ENCODE peak calls at places on chromosomes 1 and 21, in eight cellular contexts. W is astrocyte of the cerebellum, Y is pancreas, K is RWPE1, C is mesothelial cell of epicardium, T is body of pancreas, F is neural crest cell, G is foreskin fibroblast. O is an unnamed sample.

GRCh38 chr1:7845761-7846160 is 7.1 kb downstream of the UTS2 start:
- DNase-seq in T (no peak), K (no peak), C (no peak), W (no peak), G (no peak), F (no peak), Y (no peak), O (no peak)

GRCh38 chr21:37324558-37324957 is 42.0 kb upstream of the DYRK1A start:
- DNase-seq in Y (no peak), K (no peak), F (no peak), T (no peak), G (no peak), W (no peak), C (no peak), O (no peak)

GRCh38 chr1:161089938-161090337 is 580 bp upstream of the NECTIN4 start:
- DNase-seq in K (no peak), Y (no peak), C (no peak), G (no peak), W (no peak), F (no peak), T (no peak), O (no peak)

GRCh38 chr1:81604982-81605381 is 195.8 kb upstream of the ADGRL2 start:
- DNase-seq in G (no peak), Y (no peak), T (no peak), K (no peak), C (no peak), W (no peak), F (no peak), O (no peak)

GRCh38 chr1:211703812-211704566 is 28.6 kb upstream of the NEK2 start:
- DNase-seq in C (no peak), Y (no peak), W (no peak), G (no peak), T (peak), K (no peak), F (no peak), O (no peak)

GRCh38 chr1:226128487-226129075 is 58.0 kb downstream of the ACBD3 start:
- DNase-seq in W (no peak), K (peak), Y (peak), F (no peak), T (peak), C (no peak), G (peak), O (no peak)

GRCh38 chr1:203645996-203646395 is 19.4 kb downstream of the ATP2B4 start:
- DNase-seq in C (no peak), W (no peak), F (no peak), T (no peak), Y (no peak), G (peak), K (no peak), O (no peak)

GRCh38 chr1:36067871-36068270 is 16.0 kb upstream of the TEKT2 start:
- DNase-seq in T (no peak), G (no peak), C (no peak), Y (no peak), F (no peak), W (no peak), K (no peak), O (no peak)

GRCh38 chr21:38561613-38562012 is 63.3 kb upstream of the ERG start:
- DNase-seq in G (no peak), T (no peak), F (no peak), Y (no peak), K (no peak), C (no peak), W (no peak), O (no peak)

GRCh38 chr1:208559597-208559996 is 315.4 kb upstream of the PLXNA2 start:
- DNase-seq in K (no peak), G (no peak), C (no peak), Y (no peak), F (no peak), W (no peak), T (no peak), O (no peak)

GRCh38 chr1:244137725-244138124 is 86.6 kb downstream of the ZBTB18 start:
- DNase-seq in G (no peak), T (no peak), C (no peak), W (peak), K (no peak), F (no peak), Y (no peak), O (no peak)

GRCh38 chr1:168430348-168430747 is 113.4 kb downstream of the XCL2 start:
- DNase-seq in Y (no peak), C (no peak), W (no peak), G (no peak), F (no peak), K (no peak), T (no peak), O (no peak)

GRCh38 chr21:25385912-25386474 is 221.3 kb downstream of the MRPL39 start:
- DNase-seq in C (no peak), Y (peak), G (peak), K (peak), T (peak), W (peak), F (no peak), O (peak)

GRCh38 chr1:65310078-65310587 is 790 bp downstream of the DNAJC6 start:
- DNase-seq in K (no peak), F (no peak), W (no peak), Y (peak), T (no peak), G (no peak), C (no peak), O (no peak)

GRCh38 chr1:39195166-39196111 is 9.1 kb upstream of the MACF1 start:
- DNase-seq in Y (no peak), C (no peak), W (no peak), G (peak), T (no peak), F (no peak), K (peak), O (no peak)

GRCh38 chr1:150404465-150404864 is 40.5 kb downstream of the RPRD2 start:
- DNase-seq in G (no peak), Y (no peak), W (no peak), T (no peak), K (no peak), C (no peak), F (no peak), O (no peak)

GRCh38 chr21:25934771-25935224 is 200.0 kb downstream of the GABPA start:
- DNase-seq in T (peak), K (peak), W (peak), Y (peak), G (peak), C (no peak), F (no peak), O (peak)

GRCh38 chr1:8343464-8344001 is 25.6 kb downstream of the SLC45A1 start:
- DNase-seq in W (peak), T (peak), K (peak), Y (no peak), F (no peak), C (no peak), G (peak), O (peak)

GRCh38 chr1:94737124-94737998 is 82.8 kb upstream of the SLC44A3 start:
- DNase-seq in C (no peak), Y (no peak), F (no peak), K (no peak), W (no peak), T (no peak), G (peak), O (no peak)

GRCh38 chr1:230301820-230302219 is 124.3 kb downstream of the PGBD5 start:
- DNase-seq in T (no peak), Y (no peak), K (no peak), W (no peak), G (no peak), C (no peak), F (no peak), O (no peak)

GRCh38 chr1:110163591-110163990 is 13.3 kb downstream of the SLC6A17 start:
- DNase-seq in C (no peak), K (no peak), T (no peak), W (no peak), Y (no peak), G (no peak), F (no peak), O (no peak)

GRCh38 chr1:32204943-32205361 is 519 bp upstream of the IQCC start:
- DNase-seq in Y (peak), W (no peak), C (no peak), K (no peak), T (no peak), G (peak), F (no peak), O (no peak)

DNA sequence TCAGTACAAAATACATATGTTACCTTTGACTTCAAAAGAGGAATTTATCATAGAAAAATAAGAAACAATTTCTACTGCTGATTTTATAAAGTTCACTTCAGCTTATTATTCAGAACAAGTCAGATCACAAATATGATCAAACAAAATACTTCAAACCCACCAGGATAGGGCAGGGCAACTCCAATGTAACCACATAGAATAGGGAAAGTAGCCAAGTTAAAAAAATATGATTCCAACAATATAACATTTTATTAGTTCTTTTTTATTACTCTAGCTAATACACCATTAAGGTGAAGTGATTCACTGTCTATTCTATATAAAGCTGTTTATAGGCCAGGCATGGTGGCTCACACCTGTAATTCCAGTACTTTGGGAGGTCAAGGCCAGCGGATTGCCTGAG is 54.6 kb upstream of the ZNHIT6 start:
- DNase-seq in C (no peak), W (no peak), G (no peak), K (no peak), Y (no peak), T (no peak), F (no peak), O (no peak)
- TF ChIP-seq CTCF in C (no peak), W (no peak), G (no peak), K (no peak), Y (no peak), T (no peak), F (no peak), O (no peak)

DNA sequence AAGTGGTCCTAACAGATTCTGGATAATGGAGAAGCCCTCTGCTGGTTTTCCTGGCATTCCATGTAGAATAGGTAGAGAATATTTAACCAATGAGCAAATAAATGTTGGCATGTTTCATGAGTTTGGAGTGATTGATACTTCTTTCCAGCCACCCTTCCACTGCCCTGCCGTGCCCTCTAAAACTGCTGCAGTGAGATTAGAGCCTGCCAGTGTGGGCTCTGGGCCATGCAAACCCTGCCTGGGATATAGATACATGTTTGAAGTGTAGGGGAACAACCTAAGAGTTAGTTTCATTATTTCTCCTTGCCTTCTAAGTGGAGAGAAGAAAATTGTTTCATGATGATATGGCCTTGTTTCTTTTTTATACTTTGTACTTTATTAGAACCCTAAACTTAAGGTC is 10.4 kb downstream of the UBE2Q1 start:
- DNase-seq in C (no peak), W (no peak), K (no peak), Y (peak), T (peak), F (no peak), G (no peak), O (no peak)
- TF ChIP-seq CTCF in C (no peak), W (no peak), K (no peak), Y (no peak), T (no peak), F (no peak), G (no peak), O (no peak)

DNA sequence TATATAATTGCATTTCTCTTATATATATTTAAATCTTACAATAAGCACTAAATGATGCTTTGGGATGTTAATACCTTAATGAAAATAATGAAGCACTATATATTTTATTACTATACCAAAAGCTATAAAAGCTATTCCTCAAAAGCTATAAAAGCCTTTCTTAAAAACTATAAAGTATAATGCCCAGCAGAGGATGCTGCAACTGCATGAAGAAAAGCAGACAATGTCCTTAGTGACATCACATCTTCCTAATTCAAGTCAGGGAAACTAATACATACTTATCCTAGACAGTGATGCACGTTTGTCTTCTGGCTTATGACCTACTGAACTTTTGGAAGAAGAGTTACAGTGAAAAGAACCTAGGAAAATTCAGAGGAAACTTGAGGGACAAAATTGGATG is 13.6 kb upstream of the C1orf185 start:
- DNase-seq in F (no peak), K (peak), T (no peak), Y (no peak), W (no peak), C (no peak), G (peak), O (no peak)
- TF ChIP-seq CTCF in F (no peak), K (peak), T (no peak), Y (no peak), W (peak), C (no peak), G (no peak), O (peak)

GRCh38 chr1:15420853-15421465 is 11.3 kb downstream of the EFHD2 start:
- DNase-seq in C (no peak), Y (peak), T (peak), W (no peak), F (no peak), K (no peak), G (no peak), O (no peak)

GRCh38 chr1:15423355-15424077 is 13.8 kb downstream of the EFHD2 start:
- DNase-seq in C (no peak), G (no peak), Y (no peak), F (no peak), K (no peak), T (peak), W (no peak), O (no peak)

GRCh38 chr1:15424146-15424667 is 14.0 kb upstream of the CTRC start:
- DNase-seq in G (no peak), Y (peak), T (peak), W (no peak), K (no peak), F (no peak), C (no peak), O (no peak)

GRCh38 chr1:15424981-15425380 is 13.3 kb upstream of the CTRC start:
- DNase-seq in W (no peak), G (no peak), K (no peak), F (no peak), T (peak), Y (no peak), C (no peak), O (no peak)

DNA sequence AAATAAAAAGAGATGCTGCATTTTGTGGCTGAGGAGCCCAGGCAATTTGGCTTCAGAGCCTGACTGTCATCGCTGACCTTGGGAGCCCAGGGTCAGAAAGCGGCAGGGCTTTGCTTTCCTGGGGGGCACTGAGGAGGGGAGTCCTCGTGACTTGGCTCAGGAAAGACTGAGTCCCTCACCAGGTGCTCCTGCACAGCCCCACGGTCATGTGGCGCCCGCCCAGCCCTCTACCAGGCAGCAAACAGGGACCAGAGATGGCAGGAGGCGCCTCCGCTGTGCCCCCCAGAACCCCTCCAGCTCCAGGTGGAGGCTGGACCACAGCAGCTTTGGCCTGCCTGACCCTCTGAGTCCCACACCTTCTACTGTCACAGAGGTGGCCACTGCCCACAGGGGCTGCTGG is 13.2 kb downstream of the EFHD2 start:
- DNase-seq in G (no peak), C (no peak), W (no peak), K (no peak), Y (no peak), F (no peak), T (peak), O (no peak)
- TF ChIP-seq CTCF in G (no peak), C (no peak), W (no peak), K (no peak), Y (no peak), F (no peak), T (no peak), O (no peak)

DNA sequence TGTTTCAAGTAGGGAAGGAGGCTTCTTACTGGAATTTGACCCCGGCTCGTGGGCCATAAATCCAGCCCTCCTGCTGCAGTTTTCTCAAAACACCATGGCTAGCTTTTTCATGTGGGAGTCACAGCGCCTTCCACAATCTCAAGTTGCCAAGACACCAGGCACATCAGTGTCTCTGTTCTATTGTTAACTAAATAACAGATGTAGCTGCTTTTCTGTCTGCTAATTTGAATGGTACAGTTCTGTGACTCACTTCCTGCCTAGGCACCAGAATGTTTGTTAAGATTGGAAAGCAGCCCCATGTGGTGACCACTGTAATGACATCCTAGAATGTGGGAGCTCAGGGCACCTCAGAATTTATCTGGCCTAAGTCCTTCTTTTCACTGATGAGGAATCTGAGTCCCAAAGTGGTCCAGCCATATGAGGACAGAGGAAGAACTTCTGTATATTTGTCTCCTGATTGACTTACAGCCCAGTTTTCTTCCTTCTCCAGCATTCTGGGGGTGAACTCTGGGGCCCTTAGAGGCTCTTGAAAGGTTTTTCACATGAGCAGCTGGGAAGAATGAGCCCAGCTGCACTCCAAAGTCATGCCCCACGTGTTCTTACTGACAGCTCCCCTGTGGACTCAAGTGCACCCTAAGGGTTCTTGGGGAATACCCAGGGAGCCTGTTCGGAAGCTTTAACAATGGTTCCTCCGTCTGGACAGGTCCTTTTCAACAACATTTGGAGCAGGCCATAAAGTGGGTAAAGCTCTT is 27.5 kb downstream of the TRIM45 start:
- DNase-seq in F (no peak), W (peak), K (peak), G (peak), C (no peak), T (no peak), Y (no peak), O (no peak)
- TF ChIP-seq CTCF in F (peak), W (peak), K (no peak), G (peak), C (peak), T (no peak), Y (no peak), O (peak)

DNA sequence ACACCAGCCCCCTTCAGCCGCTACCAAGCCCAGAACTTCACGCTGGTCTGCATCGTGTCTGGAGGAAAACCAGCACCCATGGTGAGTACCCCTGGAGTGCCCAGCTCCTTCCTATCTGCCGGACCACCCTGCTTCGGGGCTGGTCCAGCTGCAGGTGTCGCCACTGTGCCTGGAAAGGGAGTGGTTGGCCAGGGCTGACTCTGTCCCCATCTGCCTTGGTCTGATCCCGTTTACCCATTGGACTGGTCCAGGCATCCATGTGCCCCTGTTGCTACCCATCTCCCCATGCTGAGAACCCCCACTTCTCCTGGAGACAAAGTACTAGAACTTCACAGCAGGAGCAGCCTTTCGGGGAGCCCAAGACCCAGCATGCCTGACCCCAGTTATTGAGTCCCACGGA is 118.6 kb upstream of the KLHDC7A start:
- DNase-seq in F (no peak), T (no peak), K (no peak), C (no peak), Y (no peak), W (no peak), G (no peak), O (no peak)
- TF ChIP-seq CTCF in F (no peak), T (no peak), K (no peak), C (no peak), Y (no peak), W (no peak), G (no peak), O (no peak)

DNA sequence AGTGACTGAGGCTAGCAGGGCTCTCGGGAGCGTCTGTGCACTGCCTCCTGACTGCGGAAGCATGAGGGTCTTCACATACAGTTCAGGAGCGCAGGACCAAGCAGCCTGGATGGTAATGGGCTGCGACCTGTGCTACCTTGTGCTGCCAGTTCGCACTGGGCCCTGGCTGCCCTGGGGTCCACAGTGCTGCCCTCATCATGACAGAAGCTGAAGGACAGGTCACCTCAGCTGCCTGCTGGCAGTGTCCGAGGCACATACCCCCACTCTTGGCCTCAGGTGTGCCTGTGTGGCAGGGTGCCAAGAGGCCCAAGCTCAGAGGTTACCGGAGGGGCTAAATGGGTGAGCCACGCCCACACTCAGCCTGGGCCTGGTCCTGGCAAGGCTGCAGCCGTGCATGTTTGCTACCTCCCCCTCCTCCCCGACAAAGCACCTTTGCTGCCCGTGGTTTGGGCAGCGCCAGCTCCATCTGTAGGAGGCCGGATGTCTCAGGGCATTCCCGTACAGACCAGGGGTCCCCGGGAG is 4.4 kb downstream of the JMJD4 start:
- DNase-seq in W (no peak), F (no peak), Y (no peak), K (no peak), C (no peak), T (no peak), G (no peak), O (no peak)
- TF ChIP-seq CTCF in W (no peak), F (peak), Y (no peak), K (peak), C (peak), T (no peak), G (no peak), O (no peak)

DNA sequence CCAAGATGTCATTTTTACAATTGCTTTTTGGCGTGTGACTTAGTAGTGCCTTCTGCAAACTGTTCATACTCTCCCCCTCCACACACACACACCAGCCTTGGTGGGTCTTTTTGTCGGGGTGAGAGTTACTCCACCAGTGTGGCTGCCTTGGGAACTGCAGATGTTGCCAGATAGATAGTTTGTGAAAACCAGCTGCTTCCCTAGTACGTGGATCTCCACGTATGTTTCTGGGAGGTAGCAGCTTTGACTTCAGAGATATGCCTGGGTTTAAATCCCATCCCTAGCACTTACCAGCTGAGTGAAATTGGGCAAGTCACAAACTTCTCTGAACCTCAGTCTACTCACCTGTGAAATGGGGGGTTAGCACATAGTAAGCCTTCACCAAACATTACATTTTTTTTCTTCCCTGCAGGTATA is 78.0 kb downstream of the MAN1C1 start:
- DNase-seq in T (no peak), K (no peak), Y (no peak), W (no peak), G (no peak), C (no peak), F (no peak), O (no peak)
- TF ChIP-seq CTCF in T (no peak), K (no peak), Y (no peak), W (peak), G (peak), C (no peak), F (no peak), O (no peak)